ENCODE peak calls at places on chromosomes 3 and 15, in seven cellular contexts. W is fibroblast of lung, J is astrocyte, Y is cardiac fibroblast, M is WERI-Rb-1, A is heart right ventricle, C is OCI-LY7. V is an unnamed sample.

GRCh38 chr3:194686414-194686815 is 732 bp downstream of the FAM43A start:
- DNase-seq in W (no peak), J (no peak), Y (peak), M (no peak), A (peak), C (no peak), V (no peak)

GRCh38 chr15:70244978-70245542 is 147.3 kb upstream of the TLE3 start:
- DNase-seq in W (no peak), J (no peak), Y (no peak), M (no peak), A (no peak), C (no peak), V (no peak)

GRCh38 chr3:167738037-167738436 is 2.5 kb downstream of the SERPINI1 start:
- DNase-seq in W (no peak), J (no peak), Y (no peak), M (no peak), A (no peak), C (no peak), V (no peak)

GRCh38 chr3:128984596-128984995 is 9.3 kb downstream of the CFAP92 start:
- DNase-seq in W (peak), J (no peak), Y (peak), M (no peak), A (no peak), C (no peak), V (no peak)

GRCh38 chr15:89662893-89663673 is 7.8 kb upstream of the KIF7 start:
- DNase-seq in W (peak), J (peak), Y (peak), M (no peak), A (peak), C (no peak), V (peak)

GRCh38 chr15:25910832-25911231 is 47.7 kb upstream of the ATP10A start:
- DNase-seq in W (no peak), J (no peak), Y (no peak), M (no peak), A (no peak), C (no peak), V (no peak)

GRCh38 chr3:98972155-98972554 is 70.7 kb upstream of the DCBLD2 start:
- DNase-seq in W (peak), J (peak), Y (peak), M (no peak), A (peak), C (no peak), V (peak)

GRCh38 chr3:122146466-122146865 is 37.0 kb upstream of the CASR start:
- DNase-seq in W (no peak), J (no peak), Y (no peak), M (no peak), A (no peak), C (no peak), V (no peak)

GRCh38 chr3:29176501-29176900 is 104.4 kb upstream of the RBMS3 start:
- DNase-seq in W (no peak), J (no peak), Y (no peak), M (no peak), A (peak), C (no peak), V (no peak)

GRCh38 chr3:12198301-12198700 is 39.6 kb upstream of the TIMP4 start:
- DNase-seq in W (peak), J (peak), Y (peak), M (no peak), A (no peak), C (no peak), V (no peak)

GRCh38 chr3:51604212-51604611 is 65.7 kb downstream of the RAD54L2 start:
- DNase-seq in W (no peak), J (no peak), Y (no peak), M (no peak), A (no peak), C (no peak), V (no peak)

GRCh38 chr3:173652093-173652492 is 254.5 kb downstream of the NLGN1 start:
- DNase-seq in W (peak), J (peak), Y (no peak), M (no peak), A (no peak), C (no peak), V (no peak)

GRCh38 chr15:69697913-69698312 is 245.3 kb downstream of the RPLP1 start:
- DNase-seq in W (no peak), J (no peak), Y (no peak), M (no peak), A (peak), C (no peak), V (no peak)

GRCh38 chr3:156664285-156665178 is 9.9 kb upstream of the TIPARP start:
- DNase-seq in W (no peak), J (no peak), Y (no peak), M (no peak), A (no peak), C (no peak), V (no peak)

GRCh38 chr15:95235033-95235432 is 1003.7 kb downstream of the MCTP2 start:
- DNase-seq in W (no peak), J (no peak), Y (no peak), M (no peak), A (no peak), C (no peak), V (no peak)
- TF ChIP-seq CTCF in W (no peak), J (no peak), Y (no peak), M (no peak), A (no peak), C (no peak), V (no peak)

GRCh38 chr3:138434875-138435772 is 708 bp downstream of the ESYT3 start:
- DNase-seq in W (peak), J (no peak), Y (no peak), M (no peak), A (no peak), C (no peak), V (no peak)
- H3K4me3 ChIP-seq in W (peak), J (peak), Y (peak), M (no peak), A (peak), C (no peak), V (peak)

DNA sequence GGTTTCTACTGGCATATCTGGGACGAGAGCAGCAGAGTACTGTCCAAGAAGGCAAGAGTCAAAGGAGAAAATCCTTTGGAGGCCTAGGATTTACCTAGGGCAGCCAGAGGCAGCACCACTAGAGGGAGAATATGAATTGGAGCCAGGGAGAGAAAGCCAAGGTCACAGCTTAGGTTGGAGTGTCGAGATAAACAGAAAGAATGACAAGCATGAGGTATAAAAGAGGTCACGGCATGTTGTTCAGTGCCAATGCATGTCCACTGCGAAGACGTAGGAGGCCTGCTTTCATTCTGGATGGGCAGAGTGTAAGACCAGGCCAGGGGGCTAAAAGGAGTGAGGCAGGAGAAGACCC is 47.2 kb downstream of the THBS1 start:
- DNase-seq in W (no peak), J (no peak), Y (no peak), M (no peak), A (peak), C (no peak), V (no peak)
- TF ChIP-seq CTCF in W (no peak), J (no peak), Y (peak), M (no peak), A (peak), C (no peak), V (peak)

GRCh38 chr15:66405007-66405406 is 18.3 kb downstream of the MAP2K1 start:
- DNase-seq in W (peak), J (no peak), Y (no peak), M (no peak), A (no peak), C (no peak), V (no peak)
- H3K4me3 ChIP-seq in W (no peak), J (no peak), Y (no peak), M (no peak), A (no peak), C (no peak), V (no peak)

GRCh38 chr15:58214941-58215340 is 76.8 kb downstream of the AQP9 start:
- DNase-seq in W (no peak), J (no peak), Y (no peak), M (no peak), A (no peak), C (no peak), V (no peak)

GRCh38 chr15:58213587-58214360 is 75.6 kb downstream of the AQP9 start:
- DNase-seq in W (no peak), J (no peak), Y (peak), M (no peak), A (no peak), C (no peak), V (no peak)

GRCh38 chr15:58212909-58213526 is 74.8 kb downstream of the AQP9 start:
- DNase-seq in W (peak), J (no peak), Y (peak), M (peak), A (no peak), C (peak), V (no peak)
- TF ChIP-seq CTCF in W (peak), J (peak), Y (peak), M (peak), A (peak), C (peak), V (peak)